ENCODE peak calls at places on chromosomes 5 and 9, in eight cellular contexts. A is K562, L is esophagus muscularis mucosa, R is upper lobe of left lung, H is HepG2, F is suprapubic skin, Z is SK-N-SH, P is stomach. I is an unnamed sample.

GRCh38 chr5:174459071-174459702 is 265.2 kb upstream of the MSX2 start:
- DNase-seq in A (no peak), Z (no peak), L (no peak), P (no peak), H (no peak), R (no peak), F (no peak), I (no peak)

GRCh38 chr9:129367287-129367686 is 189.2 kb upstream of the IER5L start:
- DNase-seq in L (no peak), A (no peak), P (no peak), R (no peak), Z (no peak), H (no peak), F (no peak), I (no peak)

GRCh38 chr9:134055981-134056461 is 11.8 kb downstream of the BRD3 start:
- DNase-seq in A (no peak), F (peak), Z (peak), P (peak), L (no peak), R (peak), H (no peak), I (peak)

GRCh38 chr9:109507421-109507838 is 9.3 kb upstream of the PTPN3 start:
- DNase-seq in F (no peak), P (no peak), R (no peak), L (no peak), Z (no peak), H (peak), A (no peak), I (no peak)

GRCh38 chr9:97696025-97696822 is 916 bp downstream of the XPA start:
- DNase-seq in L (no peak), H (peak), F (no peak), A (no peak), P (no peak), Z (no peak), R (no peak), I (no peak)

GRCh38 chr5:33297760-33298216 is 143.0 kb upstream of the TARS1 start:
- DNase-seq in A (peak), Z (no peak), P (no peak), L (no peak), R (no peak), F (no peak), H (no peak), I (no peak)

GRCh38 chr5:127358782-127359181 is 68.2 kb downstream of the MEGF10 start:
- DNase-seq in P (no peak), H (no peak), Z (no peak), F (no peak), L (no peak), A (no peak), R (no peak), I (no peak)

GRCh38 chr9:9215050-9215449 is 1397.8 kb downstream of the PTPRD start:
- DNase-seq in P (no peak), L (no peak), H (no peak), A (no peak), Z (no peak), F (no peak), R (no peak), I (no peak)

GRCh38 chr5:62457071-62457470 is 44.5 kb downstream of the IPO11 start:
- DNase-seq in A (no peak), R (no peak), P (no peak), F (no peak), L (no peak), H (no peak), Z (no peak), I (no peak)

GRCh38 chr9:5922192-5922591 is 31.5 kb downstream of the MLANA start:
- DNase-seq in F (no peak), P (no peak), A (no peak), R (no peak), L (no peak), H (no peak), Z (no peak), I (no peak)

GRCh38 chr5:35159370-35159742 is 70.9 kb downstream of the PRLR start:
- DNase-seq in P (peak), H (peak), L (no peak), F (no peak), A (no peak), R (peak), Z (no peak), I (no peak)

GRCh38 chr5:88509403-88509802 is 240.8 kb upstream of the TMEM161B start:
- DNase-seq in Z (no peak), R (no peak), P (no peak), F (no peak), L (no peak), A (no peak), H (no peak), I (no peak)

GRCh38 chr9:116403171-116403570 is 249.6 kb downstream of the PAPPA start:
- DNase-seq in A (no peak), P (no peak), L (no peak), F (no peak), H (no peak), Z (no peak), R (no peak), I (no peak)
- TF ChIP-seq EP300 in A (no peak), P (no peak), L (no peak), F (no peak), H (no peak), Z (no peak), R (no peak), I (no peak)

DNA sequence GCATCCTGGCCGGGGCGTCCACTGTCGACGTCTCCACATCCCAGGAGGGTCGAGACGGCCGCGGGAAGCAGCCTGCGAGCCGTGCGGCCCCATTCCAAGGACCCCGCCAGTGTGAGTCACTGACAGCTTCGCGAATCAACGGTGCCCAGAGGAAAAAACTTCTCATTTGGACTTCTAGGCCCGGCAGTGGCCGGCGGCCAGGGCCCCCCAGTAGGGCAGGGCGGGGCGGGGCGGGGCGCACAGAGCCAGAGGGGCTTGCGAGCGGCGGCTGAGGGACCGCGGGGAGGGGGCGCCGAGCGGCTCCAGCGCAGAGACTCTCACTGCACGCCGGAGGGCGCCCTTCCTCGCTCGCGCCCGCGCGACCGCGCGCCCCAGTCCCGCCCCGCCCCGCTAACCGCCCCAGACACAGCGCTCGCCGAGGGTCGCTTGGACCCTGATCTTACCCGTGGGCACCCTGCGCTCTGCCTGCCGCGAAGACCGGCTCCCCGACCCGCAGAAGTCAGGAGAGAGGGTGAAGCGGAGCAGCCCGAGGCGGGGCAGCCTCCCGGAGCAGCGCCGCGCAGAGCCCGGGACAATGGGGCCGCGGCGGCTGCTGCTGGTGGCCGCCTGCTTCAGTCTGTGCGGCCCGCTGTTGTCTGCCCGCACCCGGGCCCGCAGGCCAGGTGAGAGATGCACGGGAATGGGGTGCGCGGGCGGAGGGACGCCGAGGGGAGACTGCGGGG is at the start of gene F2R:
- DNase-seq in P (peak), H (peak), F (no peak), R (peak), Z (peak), L (no peak), A (peak), I (no peak)
- TF ChIP-seq POLR2AphosphoS5 in P (no peak), H (no peak), F (no peak), R (no peak), Z (peak), L (no peak), A (peak), I (no peak)

GRCh38 chr5:36728697-36729543 is 122.5 kb downstream of the SLC1A3 start:
- DNase-seq in L (no peak), A (peak), Z (peak), F (no peak), H (peak), P (no peak), R (no peak), I (no peak)
- TF ChIP-seq EP300 in L (no peak), A (no peak), Z (no peak), F (no peak), H (no peak), P (no peak), R (no peak), I (no peak)

DNA sequence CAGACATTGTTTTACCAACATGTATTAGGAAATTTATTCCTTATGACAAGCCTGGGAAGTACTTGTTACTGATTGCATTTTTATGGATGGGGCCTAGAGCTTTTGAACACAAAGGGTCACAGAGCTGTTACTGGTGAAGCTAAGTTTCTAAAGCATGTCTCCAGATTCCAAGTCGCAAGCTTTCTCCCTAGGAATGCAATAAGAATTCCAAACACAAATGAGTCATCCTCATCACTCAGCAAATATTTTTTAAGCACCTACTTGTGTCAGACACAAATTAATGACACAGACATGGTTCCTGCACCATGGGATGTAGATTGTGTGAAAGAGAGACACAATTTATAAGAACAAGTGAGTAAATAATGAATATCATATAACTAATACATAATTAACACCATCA is 11.0 kb upstream of the SH3RF2 start:
- DNase-seq in L (no peak), R (no peak), P (no peak), F (no peak), H (no peak), A (no peak), Z (no peak), I (no peak)
- TF ChIP-seq POLR2AphosphoS5 in L (peak), R (no peak), P (no peak), F (no peak), H (no peak), A (no peak), Z (peak), I (no peak)

I was measured in sigmoid colon.